ENCODE peak calls at places on chromosomes 12 and 14, in seven cellular contexts. M is Calu3, Y is left lung, V is endothelial cell, K is fibroblast of mammary gland, D is uterus, W is endodermal cell. A is an unnamed sample.

GRCh38 chr12:23815810-23816209 is 133.7 kb downstream of the SOX5 start:
- DNase-seq in M (no peak), Y (no peak), V (no peak), K (no peak), D (no peak), W (no peak), A (no peak)

GRCh38 chr14:104393898-104394605 is 185.5 kb upstream of the C14orf180 start:
- DNase-seq in M (no peak), Y (no peak), V (no peak), K (no peak), D (no peak), W (no peak), A (peak)

GRCh38 chr14:64266206-64266605 is 28.0 kb downstream of the ESR2 start:
- DNase-seq in M (no peak), Y (no peak), V (no peak), K (peak), D (no peak), W (no peak), A (no peak)

GRCh38 chr12:128008341-128008740 is 258.6 kb upstream of the TMEM132C start:
- DNase-seq in M (no peak), Y (no peak), V (no peak), K (no peak), D (no peak), W (no peak), A (no peak)

GRCh38 chr12:2902287-2902880 is 11.7 kb downstream of the TULP3 start:
- DNase-seq in M (no peak), Y (no peak), V (no peak), K (peak), D (peak), W (no peak), A (no peak)

GRCh38 chr12:2336409-2336829 is 283.6 kb downstream of the CACNA1C start:
- DNase-seq in M (peak), Y (no peak), V (no peak), K (peak), D (peak), W (no peak), A (no peak)

GRCh38 chr12:34405286-34406227 is 383.3 kb downstream of the ALG10 start:
- DNase-seq in M (no peak), Y (peak), V (peak), K (no peak), D (peak), W (peak), A (peak)

GRCh38 chr14:76846331-76847047 is 20.3 kb downstream of the LRRC74A start:
- DNase-seq in M (no peak), Y (no peak), V (no peak), K (no peak), D (no peak), W (no peak), A (no peak)

GRCh38 chr12:104801427-104801826 is 156.7 kb downstream of the SLC41A2 start:
- DNase-seq in M (no peak), Y (no peak), V (no peak), K (no peak), D (no peak), W (no peak), A (no peak)

GRCh38 chr14:104264495-104265265 is 126.3 kb downstream of the KIF26A start:
- DNase-seq in M (no peak), Y (no peak), V (no peak), K (no peak), D (peak), W (peak), A (peak)

GRCh38 chr12:65269603-65270002 is 8.9 kb upstream of the MSRB3 start:
- DNase-seq in M (no peak), Y (no peak), V (no peak), K (no peak), D (no peak), W (no peak), A (no peak)

GRCh38 chr12:77855548-77855947 is 24.9 kb downstream of the NAV3 start:
- DNase-seq in M (no peak), Y (no peak), V (no peak), K (peak), D (no peak), W (peak), A (no peak)

GRCh38 chr12:116977465-116978380 is 67.0 kb downstream of the FBXW8 start:
- DNase-seq in M (no peak), Y (no peak), V (no peak), K (no peak), D (no peak), W (peak), A (no peak)

GRCh38 chr12:89945123-89945522 is 236.5 kb upstream of the ATP2B1 start:
- DNase-seq in M (no peak), Y (no peak), V (no peak), K (no peak), D (no peak), W (no peak), A (no peak)

GRCh38 chr14:21408152-21408551 is 24.3 kb upstream of the SUPT16H start:
- DNase-seq in M (no peak), Y (no peak), V (no peak), K (peak), D (no peak), W (no peak), A (no peak)

GRCh38 chr12:105449406-105449805 is 118.9 kb downstream of the C12orf75 start:
- DNase-seq in M (no peak), Y (no peak), V (no peak), K (no peak), D (no peak), W (no peak), A (no peak)

GRCh38 chr12:69985656-69986055 is 160.6 kb downstream of the MYRFL start:
- DNase-seq in M (peak), Y (no peak), V (no peak), K (no peak), D (no peak), W (peak), A (no peak)

GRCh38 chr14:77458249-77458950 is 507 bp downstream of the AHSA1 start:
- DNase-seq in M (peak), Y (peak), V (peak), K (peak), D (no peak), W (peak), A (no peak)

GRCh38 chr12:119319638-119320037 is 14.9 kb upstream of the CCDC60 start:
- DNase-seq in M (no peak), Y (no peak), V (no peak), K (no peak), D (no peak), W (no peak), A (no peak)

GRCh38 chr14:83184531-83184930 is 1650.9 kb upstream of the SEL1L start:
- DNase-seq in M (no peak), Y (no peak), V (no peak), K (no peak), D (no peak), W (no peak), A (no peak)

GRCh38 chr12:49974677-49975369 is 2.1 kb downstream of the AQP6 start:
- DNase-seq in M (no peak), Y (no peak), V (no peak), K (no peak), D (no peak), W (peak), A (no peak)

GRCh38 chr12:58954002-58954401 is 33.7 kb upstream of the LRIG3 start:
- DNase-seq in M (no peak), Y (no peak), V (no peak), K (no peak), D (no peak), W (no peak), A (no peak)

GRCh38 chr12:110222433-110222832 is 58.6 kb upstream of the ATP2A2 start:
- DNase-seq in M (no peak), Y (no peak), V (no peak), K (no peak), D (no peak), W (no peak), A (no peak)

GRCh38 chr12:6928703-6929407 is 1.1 kb downstream of the ATN1 start:
- DNase-seq in M (no peak), Y (no peak), V (no peak), K (no peak), D (no peak), W (no peak), A (no peak)

GRCh38 chr12:63066782-63067181 is 84.2 kb downstream of the AVPR1A start:
- DNase-seq in M (no peak), Y (no peak), V (no peak), K (no peak), D (no peak), W (peak), A (no peak)

DNA sequence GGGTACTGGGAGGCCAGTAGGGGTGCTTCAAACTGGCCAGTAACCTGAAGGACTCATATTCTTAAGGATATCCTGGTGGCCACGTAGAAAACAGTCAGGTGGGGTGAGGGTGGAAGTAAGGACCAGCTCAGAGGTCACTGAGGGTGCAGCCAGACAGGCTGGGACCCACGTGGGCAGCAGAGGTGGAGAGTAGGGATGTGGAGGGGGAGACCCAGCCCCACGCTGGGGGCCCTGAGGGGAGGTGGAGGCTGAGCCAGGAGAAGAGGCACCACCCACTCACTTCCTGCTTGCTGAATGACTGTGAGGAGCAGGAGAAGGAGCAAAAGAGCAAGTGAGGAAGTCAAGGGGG is 12.6 kb upstream of the SERPINA3 start:
- DNase-seq in M (peak), Y (no peak), V (no peak), K (no peak), D (no peak), W (no peak), A (peak)
- TF ChIP-seq CTCF in M (no peak), Y (no peak), V (no peak), K (no peak), D (no peak), W (no peak), A (no peak)

DNA sequence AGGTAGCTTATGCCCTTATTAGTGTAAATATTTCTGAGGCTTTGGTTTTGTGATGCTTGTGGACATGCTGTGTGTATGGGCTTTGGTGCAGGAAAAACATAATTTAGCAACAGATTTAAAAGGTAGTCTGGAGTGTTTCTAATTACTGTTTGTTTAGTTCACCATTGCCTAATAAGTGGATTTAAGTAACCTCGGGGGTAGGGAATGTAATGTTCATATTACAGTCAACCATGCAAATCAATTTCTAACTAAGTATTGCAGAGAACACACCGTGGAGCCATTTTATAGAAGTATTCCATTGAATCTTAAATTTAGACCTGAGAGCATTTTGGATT is 53.5 kb downstream of the ANO6 start:
- DNase-seq in M (no peak), Y (no peak), V (no peak), K (no peak), D (no peak), W (no peak), A (no peak)
- TF ChIP-seq CTCF in M (no peak), Y (no peak), V (no peak), K (no peak), D (no peak), W (no peak), A (peak)

DNA sequence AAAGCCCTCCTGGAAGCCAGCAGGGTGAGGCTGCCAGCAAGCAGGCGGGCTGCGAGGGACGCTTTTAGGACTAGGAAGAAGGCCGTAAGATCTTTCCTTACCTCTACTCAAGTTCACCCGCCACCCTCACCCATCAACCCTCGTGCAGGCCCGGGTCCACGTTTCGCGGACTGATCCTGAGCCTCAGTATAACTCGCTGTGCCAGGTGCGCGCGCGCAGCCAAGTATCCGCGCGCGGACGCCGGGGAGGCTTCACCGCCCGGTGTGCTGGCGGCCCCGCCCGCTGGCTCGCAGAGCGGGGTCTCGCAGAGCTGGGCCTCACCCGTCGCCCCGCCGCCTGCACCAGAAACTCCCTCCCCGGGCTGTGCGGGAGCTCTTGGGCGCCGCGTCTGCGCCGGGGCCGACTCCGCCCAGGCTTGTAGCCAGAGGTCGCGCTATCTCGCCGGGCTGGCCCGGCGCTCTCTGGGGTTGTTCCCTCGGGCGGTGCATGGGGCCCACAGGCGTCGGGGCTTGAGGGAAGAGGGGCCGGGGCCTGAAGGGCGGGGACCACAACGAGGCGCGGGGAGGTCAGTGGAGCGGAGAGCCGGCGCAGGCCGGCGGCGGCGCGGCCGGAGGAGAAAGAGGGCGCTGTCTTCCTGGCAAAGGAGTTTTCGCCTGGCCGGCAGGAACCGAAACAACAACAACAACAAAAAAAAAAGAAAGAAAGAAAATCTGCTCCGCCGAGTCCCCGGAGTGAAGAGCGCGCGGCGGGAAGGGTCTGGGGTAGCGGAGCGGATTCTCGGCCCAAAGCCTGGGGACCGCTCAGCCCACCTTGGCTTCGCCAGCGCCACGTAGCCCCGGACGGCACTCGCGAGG is 7.7 kb upstream of the SIX1 start:
- DNase-seq in M (peak), Y (peak), V (peak), K (peak), D (peak), W (peak), A (peak)
- TF ChIP-seq CTCF in M (peak), Y (no peak), V (no peak), K (peak), D (no peak), W (peak), A (peak)

GRCh38 chr12:108826115-108826806 is 31.1 kb downstream of the SSH1 start:
- DNase-seq in M (no peak), Y (peak), V (peak), K (peak), D (peak), W (no peak), A (no peak)
- TF ChIP-seq CTCF in M (no peak), Y (no peak), V (no peak), K (no peak), D (no peak), W (no peak), A (peak)

GRCh38 chr12:52018448-52019122 is 11.8 kb downstream of the TAMALIN start:
- DNase-seq in M (no peak), Y (no peak), V (no peak), K (no peak), D (no peak), W (no peak), A (no peak)
- TF ChIP-seq CTCF in M (no peak), Y (no peak), V (no peak), K (no peak), D (no peak), W (no peak), A (no peak)

GRCh38 chr12:120998435-120998834 is 17.9 kb downstream of the C12orf43 start:
- DNase-seq in M (no peak), Y (no peak), V (no peak), K (no peak), D (no peak), W (no peak), A (no peak)
- TF ChIP-seq CTCF in M (no peak), Y (no peak), V (no peak), K (no peak), D (no peak), W (no peak), A (no peak)

DNA sequence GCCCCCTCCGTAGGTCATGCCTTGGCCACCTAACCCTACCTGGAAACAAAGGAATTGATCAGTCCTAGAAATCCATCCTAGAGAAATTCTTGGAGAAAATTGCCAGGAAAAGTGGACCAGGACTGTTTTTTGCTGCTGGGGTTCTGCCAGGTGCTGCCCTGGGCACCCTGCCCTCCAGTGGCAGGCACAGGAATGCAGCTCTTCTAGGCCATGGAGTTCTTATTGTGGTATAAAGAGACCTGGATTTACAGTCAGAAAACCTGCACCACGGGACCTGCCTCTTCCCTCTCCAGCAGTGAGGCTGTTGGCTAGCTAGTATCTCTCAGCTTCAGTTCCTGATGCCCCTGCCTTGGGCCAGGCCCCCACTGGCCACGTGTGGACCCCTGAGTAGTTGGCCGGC is 59.7 kb downstream of the SLC24A4 start:
- DNase-seq in M (peak), Y (no peak), V (no peak), K (no peak), D (no peak), W (peak), A (no peak)
- TF ChIP-seq CTCF in M (peak), Y (peak), V (no peak), K (peak), D (no peak), W (peak), A (peak)